ENCODE peak calls at places on chromosomes 7 and 10, in eight cellular contexts. K is AG09319; C is midbrain; X is stimulated activated CD4-positive, alpha-beta T cell treated with anti-CD3 and anti-CD28 coated beads, Interleukin-2, amount 100 ng/mL, for 24 hours; I is T-helper 9 cell; W is iris pigment epithelial cell; J is Caki2; D is endodermal cell. B is an unnamed sample.

GRCh38 chr7:151705744-151706567 is 171.0 kb downstream of the PRKAG2 start:
- DNase-seq in J (no peak), C (peak; percentile 33), X (no peak), I (no peak), K (no peak), D (peak; percentile 87), W (peak; percentile 78), B (no peak)

GRCh38 chr10:50536617-50537252 is 87.0 kb downstream of the SGMS1 start:
- DNase-seq in W (peak; percentile 63), X (no peak), K (no peak), C (no peak), I (no peak), D (no peak), J (no peak), B (no peak)

GRCh38 chr10:77005901-77006300 is 631.7 kb downstream of the KCNMA1 start:
- DNase-seq in X (no peak), J (no peak), C (no peak), W (no peak), K (no peak), I (no peak), D (no peak), B (no peak)

GRCh38 chr10:59865101-59865500 is 41.3 kb downstream of the CCDC6 start:
- DNase-seq in J (no peak), D (peak; percentile 67), W (peak; percentile 65), X (no peak), K (no peak), I (no peak), C (peak; percentile 7), B (no peak)

GRCh38 chr7:12518920-12519681 is 51.4 kb upstream of the SCIN start:
- DNase-seq in I (no peak), J (peak; percentile 21), C (no peak), W (peak; percentile 22), D (peak; percentile 88), K (no peak), X (peak; percentile 3), B (no peak)

GRCh38 chr10:114068054-114068707 is 24.5 kb downstream of the ADRB1 start:
- DNase-seq in D (no peak), X (no peak), C (no peak), J (no peak), W (no peak), I (no peak), K (no peak), B (no peak)

GRCh38 chr7:36717596-36717995 is 6.7 kb downstream of the AOAH start:
- DNase-seq in I (no peak), C (no peak), X (no peak), W (no peak), K (no peak), D (no peak), J (no peak), B (no peak)

GRCh38 chr7:7438851-7439250 is 96.8 kb downstream of the COL28A1 start:
- DNase-seq in J (peak; percentile 78), D (no peak), K (peak; percentile 77), W (peak; percentile 99), X (no peak), I (no peak), C (no peak), B (no peak)

GRCh38 chr10:110919971-110920881 is 822 bp downstream of the SHOC2 start:
- DNase-seq in K (no peak), W (peak; percentile 28), D (peak; percentile 80), J (peak; percentile 67), X (peak; percentile 21), C (no peak), I (peak; percentile 3), B (peak; percentile 21)

GRCh38 chr7:7820939-7821338 is 102.5 kb upstream of the RPA3 start:
- DNase-seq in W (no peak), J (no peak), C (no peak), X (no peak), K (no peak), D (no peak), I (no peak), B (no peak)

GRCh38 chr7:27462575-27463270 is 200.0 kb downstream of the HIBADH start:
- DNase-seq in D (no peak), K (no peak), C (no peak), X (no peak), I (no peak), W (peak; percentile 18), J (no peak), B (no peak)

GRCh38 chr7:2034291-2035201 is 198.2 kb downstream of the MAD1L1 start:
- DNase-seq in X (no peak), J (no peak), C (no peak), K (no peak), D (no peak), I (no peak), W (no peak), B (no peak)

GRCh38 chr7:158581440-158582088 is 6.1 kb downstream of the PTPRN2 start:
- DNase-seq in C (no peak), K (no peak), D (no peak), I (no peak), X (no peak), J (no peak), W (no peak), B (no peak)

GRCh38 chr10:115001506-115002381 is 63.7 kb downstream of the TRUB1 start:
- DNase-seq in K (no peak), I (no peak), W (peak; percentile 16), X (no peak), D (no peak), C (no peak), J (no peak), B (peak; percentile 36)

GRCh38 chr10:16967866-16968721 is 150.9 kb upstream of the RSU1 start:
- DNase-seq in X (no peak), C (no peak), J (peak; percentile 60), I (no peak), D (peak; percentile 76), W (peak; percentile 93), K (no peak), B (no peak)

GRCh38 chr10:25226775-25227682 is 52.2 kb downstream of the GPR158 start:
- DNase-seq in W (peak; percentile 51), D (peak; percentile 77), I (no peak), K (peak; percentile 0), C (peak; percentile 86), X (peak; percentile 10), J (peak; percentile 39), B (peak; percentile 42)

GRCh38 chr10:112593023-112593422 is 146.0 kb downstream of the VTI1A start:
- DNase-seq in C (no peak), K (no peak), D (no peak), X (no peak), W (no peak), J (no peak), I (no peak), B (no peak)

GRCh38 chr10:127444155-127444554 is 105.0 kb upstream of the NPS start:
- DNase-seq in X (no peak), I (no peak), C (no peak), W (no peak), D (no peak), J (no peak), K (no peak), B (no peak)

GRCh38 chr7:108329514-108329913 is 126.7 kb downstream of the NRCAM start:
- DNase-seq in X (no peak), D (no peak), C (no peak), I (no peak), J (no peak), W (no peak), K (no peak), B (peak; percentile 63)

GRCh38 chr7:82594665-82595064 is 151.1 kb upstream of the CACNA2D1 start:
- DNase-seq in I (no peak), K (no peak), W (peak; percentile 3), X (no peak), D (peak; percentile 69), C (no peak), J (no peak), B (peak; percentile 79)

GRCh38 chr7:80618105-80618504 is 20.3 kb upstream of the CD36 start:
- DNase-seq in I (no peak), X (no peak), J (no peak), C (no peak), W (no peak), K (no peak), D (no peak), B (no peak)

GRCh38 chr7:24881622-24882021 is 98.4 kb downstream of the OSBPL3 start:
- DNase-seq in K (no peak), J (no peak), W (no peak), C (no peak), X (no peak), D (peak; percentile 69), I (no peak), B (no peak)

GRCh38 chr7:140000666-140001268 is 62.0 kb downstream of the PARP12 start:
- DNase-seq in D (no peak), C (no peak), K (no peak), J (no peak), W (no peak), X (no peak), I (no peak), B (no peak)

GRCh38 chr7:29414216-29414615 is 149.4 kb upstream of the PRR15 start:
- DNase-seq in J (no peak), D (no peak), I (no peak), X (no peak), W (no peak), C (no peak), K (no peak), B (no peak)

GRCh38 chr7:127591189-127591588 is 2.3 kb upstream of the FSCN3 start:
- DNase-seq in I (no peak), K (no peak), X (no peak), W (no peak), C (no peak), J (no peak), D (no peak), B (no peak)

GRCh38 chr10:116753759-116754158 is 11.4 kb upstream of the HSPA12A start:
- DNase-seq in W (no peak), I (no peak), D (no peak), J (peak; percentile 82), X (no peak), C (no peak), K (no peak), B (peak; percentile 6)

GRCh38 chr7:47573758-47574472 is 8.0 kb downstream of the TNS3 start:
- DNase-seq in D (no peak), X (no peak), J (peak; percentile 84), W (peak; percentile 85), C (no peak), K (peak; percentile 93), I (no peak), B (no peak)

GRCh38 chr7:66737667-66738066 is 2.9 kb upstream of the RABGEF1 start:
- DNase-seq in X (no peak), D (no peak), K (no peak), J (no peak), W (no peak), C (no peak), I (no peak), B (no peak)

GRCh38 chr7:115087437-115087836 is 165.5 kb downstream of the MDFIC start:
- DNase-seq in X (no peak), J (peak; percentile 42), K (peak; percentile 56), W (peak; percentile 92), D (no peak), I (no peak), C (no peak), B (no peak)

GRCh38 chr7:48182736-48183369 is 11.6 kb downstream of the ABCA13 start:
- DNase-seq in I (no peak), C (no peak), D (no peak), J (no peak), W (peak; percentile 51), X (no peak), K (no peak), B (no peak)

GRCh38 chr10:104274762-104275721 is 6.1 kb downstream of the GSTO2 start:
- DNase-seq in D (peak; percentile 91), W (no peak), I (peak; percentile 27), J (peak; percentile 55), X (peak; percentile 69), C (no peak), K (no peak), B (peak; percentile 3)

GRCh38 chr10:113558336-113558735 is 5.5 kb downstream of the HABP2 start:
- DNase-seq in W (no peak), K (no peak), J (no peak), D (peak; percentile 88), X (no peak), I (no peak), C (no peak), B (no peak)

GRCh38 chr10:80535671-80536360 is 1.9 kb upstream of the SH2D4B start:
- DNase-seq in D (peak; percentile 87), C (peak; percentile 24), K (peak; percentile 5), J (no peak), X (peak; percentile 81), W (no peak), I (peak; percentile 66), B (no peak)

GRCh38 chr10:49611166-49611814 is 1.2 kb downstream of the SLC18A3 start:
- DNase-seq in W (no peak), J (no peak), K (no peak), X (no peak), C (no peak), I (no peak), D (peak; percentile 80), B (no peak)